ENCODE peak calls at places on chromosome 16, in four cellular contexts. One of them, this sample, is unnamed.

GRCh38 chr16:69839798-69840409 is 77.8 kb downstream of the WWP2 start:
- DNase-seq in H1: no peak
- DNase-seq in mesendoderm: no peak
- DNase-seq in IMR-90: no peak
- DNase-seq in this sample: no peak

GRCh38 chr16:79928142-79928735 is 327.7 kb upstream of the MAF start:
- DNase-seq in IMR-90: no peak
- DNase-seq in mesendoderm: no peak
- DNase-seq in H1: no peak
- DNase-seq in this sample: no peak

GRCh38 chr16:20868890-20869289 is 31.3 kb downstream of the DCUN1D3 start:
- DNase-seq in mesendoderm: no peak
- DNase-seq in H1: no peak
- DNase-seq in IMR-90: peak; percentile 57
- DNase-seq in this sample: no peak

GRCh38 chr16:17307501-17307900 is 163.3 kb downstream of the XYLT1 start:
- DNase-seq in IMR-90: no peak
- DNase-seq in mesendoderm: no peak
- DNase-seq in H1: no peak
- DNase-seq in this sample: no peak

GRCh38 chr16:82751020-82751419 is 124.3 kb downstream of the CDH13 start:
- DNase-seq in IMR-90: no peak
- DNase-seq in mesendoderm: no peak
- DNase-seq in H1: no peak
- DNase-seq in this sample: no peak

GRCh38 chr16:48914070-48914469 is 304.1 kb upstream of the N4BP1 start:
- DNase-seq in mesendoderm: peak; percentile 86
- DNase-seq in IMR-90: no peak
- DNase-seq in H1: no peak
- DNase-seq in this sample: peak; percentile 41

GRCh38 chr16:84629580-84629979 is 11.7 kb upstream of the COTL1 start:
- DNase-seq in H1: no peak
- DNase-seq in mesendoderm: no peak
- DNase-seq in IMR-90: no peak
- DNase-seq in this sample: no peak

GRCh38 chr16:10421596-10421995 is 35.7 kb downstream of the ATF7IP2 start:
- DNase-seq in H1: no peak
- DNase-seq in mesendoderm: no peak
- DNase-seq in IMR-90: no peak
- DNase-seq in this sample: no peak

GRCh38 chr16:54126907-54127306 is 159.7 kb downstream of the IRX3 start:
- DNase-seq in mesendoderm: no peak
- DNase-seq in H1: no peak
- DNase-seq in IMR-90: no peak
- DNase-seq in this sample: no peak

GRCh38 chr16:53745753-53746258 is 41.9 kb downstream of the FTO start:
- DNase-seq in mesendoderm: peak; percentile 75
- DNase-seq in IMR-90: peak; percentile 62
- DNase-seq in H1: no peak
- DNase-seq in this sample: no peak

GRCh38 chr16:66858740-66859396 is 14.7 kb downstream of the CA7 start:
- DNase-seq in IMR-90: peak; percentile 49
- DNase-seq in H1: no peak
- DNase-seq in mesendoderm: no peak
- DNase-seq in this sample: no peak

GRCh38 chr16:70789231-70789926 is 11.6 kb downstream of the VAC14 start:
- DNase-seq in mesendoderm: no peak
- DNase-seq in H1: no peak
- DNase-seq in IMR-90: peak; percentile 48
- DNase-seq in this sample: peak; percentile 32

GRCh38 chr16:53768593-53768992 is 64.6 kb downstream of the FTO start:
- DNase-seq in mesendoderm: no peak
- DNase-seq in H1: no peak
- DNase-seq in IMR-90: peak; percentile 87
- DNase-seq in this sample: no peak

GRCh38 chr16:86401119-86401518 is 109.2 kb upstream of the FOXF1 start:
- DNase-seq in mesendoderm: no peak
- DNase-seq in IMR-90: no peak
- DNase-seq in H1: no peak
- DNase-seq in this sample: no peak

GRCh38 chr16:66605177-66605999 is 884 bp downstream of the CMTM3 start:
- DNase-seq in H1: no peak
- DNase-seq in mesendoderm: peak; percentile 67
- DNase-seq in IMR-90: peak; percentile 34
- DNase-seq in this sample: peak; percentile 61

GRCh38 chr16:60031751-60032150 is 1297.6 kb upstream of the GOT2 start:
- DNase-seq in mesendoderm: no peak
- DNase-seq in IMR-90: no peak
- DNase-seq in H1: no peak
- DNase-seq in this sample: no peak

GRCh38 chr16:15849209-15849981 is 7.4 kb downstream of the MYH11 start:
- DNase-seq in mesendoderm: no peak
- DNase-seq in H1: no peak
- DNase-seq in IMR-90: no peak
- DNase-seq in this sample: no peak

GRCh38 chr16:84281077-84281476 is 13.6 kb upstream of the WFDC1 start:
- DNase-seq in H1: no peak
- DNase-seq in mesendoderm: peak; percentile 93
- DNase-seq in IMR-90: peak; percentile 9
- DNase-seq in this sample: peak; percentile 63

GRCh38 chr16:24610421-24610765 is 71.0 kb downstream of the RBBP6 start:
- DNase-seq in mesendoderm: peak; percentile 45
- DNase-seq in IMR-90: peak; percentile 1
- DNase-seq in H1: no peak
- DNase-seq in this sample: peak; percentile 55

GRCh38 chr16:68668266-68668665 is 23.2 kb downstream of the CDH3 start:
- DNase-seq in mesendoderm: no peak
- DNase-seq in IMR-90: peak; percentile 5
- DNase-seq in H1: no peak
- DNase-seq in this sample: no peak

GRCh38 chr16:31404353-31405064 is 11.4 kb downstream of the ITGAD start:
- DNase-seq in IMR-90: no peak
- DNase-seq in mesendoderm: no peak
- DNase-seq in H1: no peak
- DNase-seq in this sample: no peak

GRCh38 chr16:71353736-71354135 is 4.8 kb upstream of the CALB2 start:
- DNase-seq in IMR-90: no peak
- DNase-seq in mesendoderm: no peak
- DNase-seq in H1: no peak
- DNase-seq in this sample: peak; percentile 19

GRCh38 chr16:51155901-51156810 is 5.1 kb upstream of the SALL1 start:
- DNase-seq in H1: no peak
- DNase-seq in IMR-90: peak; percentile 49
- DNase-seq in mesendoderm: peak; percentile 71
- DNase-seq in this sample: no peak

GRCh38 chr16:46930861-46931260 is 42.6 kb downstream of the DNAJA2 start:
- DNase-seq in mesendoderm: no peak
- DNase-seq in IMR-90: no peak
- DNase-seq in H1: no peak
- DNase-seq in this sample: no peak

GRCh38 chr16:23966577-23966976 is 130.8 kb downstream of the PRKCB start:
- DNase-seq in mesendoderm: no peak
- DNase-seq in IMR-90: no peak
- DNase-seq in H1: no peak
- DNase-seq in this sample: no peak

GRCh38 chr16:27867122-27868110 is 196.1 kb downstream of the GSG1L start:
- DNase-seq in H1: peak; percentile 70
- DNase-seq in mesendoderm: peak; percentile 89
- DNase-seq in IMR-90: peak; percentile 51
- DNase-seq in this sample: peak; percentile 93

GRCh38 chr16:22018559-22018958 is 10.6 kb downstream of the MOSMO start:
- DNase-seq in H1: no peak
- DNase-seq in mesendoderm: no peak
- DNase-seq in IMR-90: peak; percentile 44
- DNase-seq in this sample: no peak

GRCh38 chr16:24639769-24640168 is 89.7 kb upstream of the TNRC6A start:
- DNase-seq in mesendoderm: no peak
- DNase-seq in H1: no peak
- DNase-seq in IMR-90: no peak
- DNase-seq in this sample: no peak

GRCh38 chr16:57866529-57866918 is 64.2 kb upstream of the KIFC3 start:
- DNase-seq in H1: no peak
- DNase-seq in IMR-90: no peak
- DNase-seq in mesendoderm: no peak
- DNase-seq in this sample: no peak

GRCh38 chr16:70703041-70703834 is 17.4 kb upstream of the MTSS2 start:
- DNase-seq in H1: no peak
- DNase-seq in mesendoderm: peak; percentile 88
- DNase-seq in IMR-90: peak; percentile 94
- DNase-seq in this sample: peak; percentile 68

GRCh38 chr16:87192418-87193073 is 124.6 kb downstream of the C16orf95 start:
- DNase-seq in mesendoderm: no peak
- DNase-seq in H1: no peak
- DNase-seq in IMR-90: no peak
- DNase-seq in this sample: no peak

GRCh38 chr16:49890876-49891275 is 35.0 kb upstream of the ZNF423 start:
- DNase-seq in H1: peak; percentile 38
- DNase-seq in IMR-90: no peak
- DNase-seq in mesendoderm: peak; percentile 88
- DNase-seq in this sample: peak; percentile 85

DNA sequence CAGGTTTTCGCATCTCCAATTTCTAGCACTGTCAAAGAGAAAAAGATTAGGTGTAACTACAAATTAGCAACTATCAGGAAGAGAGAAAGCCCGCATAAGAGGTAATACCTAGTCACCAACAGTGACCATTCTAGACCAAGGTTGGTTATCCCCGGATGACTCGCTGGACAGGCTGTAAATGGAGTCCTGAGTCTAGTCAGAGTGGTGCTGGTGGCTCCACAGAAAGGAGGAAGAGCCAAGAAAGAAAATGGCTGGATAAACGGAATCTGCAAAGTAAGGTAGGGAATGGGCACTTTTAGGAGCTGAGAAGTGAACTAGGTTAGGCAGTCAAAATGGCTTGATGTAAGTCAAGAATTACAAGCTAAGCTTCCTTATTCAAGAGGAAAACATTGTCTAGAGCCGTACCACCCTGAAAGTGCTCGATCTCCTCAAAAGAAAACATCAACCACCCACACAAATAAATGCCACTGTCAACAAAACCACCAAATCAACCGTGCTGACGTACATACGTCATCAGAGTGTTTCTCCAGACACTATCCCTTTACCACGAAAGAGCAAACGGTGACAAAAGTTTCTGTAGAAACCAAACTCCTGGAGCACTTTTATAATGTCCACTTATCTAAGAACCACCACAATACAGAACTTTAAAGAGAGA is 2.2 kb downstream of the GSPT1 start:
- DNase-seq in IMR-90: peak; percentile 41
- DNase-seq in mesendoderm: peak; percentile 21
- DNase-seq in H1: no peak
- DNase-seq in this sample: no peak
- H3K4ac ChIP-seq in IMR-90: no peak overlapping the region
- H3K4ac ChIP-seq in mesendoderm: no peak overlapping the region
- H3K4ac ChIP-seq in H1: no peak overlapping the region
- H3K4ac ChIP-seq in this sample: no peak overlapping the region

GRCh38 chr16:56671706-56672105 is 2.1 kb downstream of the MT1H start:
- DNase-seq in H1: no peak
- DNase-seq in IMR-90: peak; percentile 44
- DNase-seq in mesendoderm: no peak
- DNase-seq in this sample: no peak

GRCh38 chr16:56669840-56670639 is 426 bp downstream of the MT1H start:
- DNase-seq in H1: no peak
- DNase-seq in mesendoderm: no peak
- DNase-seq in IMR-90: no peak
- DNase-seq in this sample: peak; percentile 38

GRCh38 chr16:56669005-56669839 is at the start of gene MT1H:
- DNase-seq in H1: no peak
- DNase-seq in mesendoderm: no peak
- DNase-seq in IMR-90: no peak
- DNase-seq in this sample: peak; percentile 35

GRCh38 chr16:56672761-56673536 is 3.3 kb downstream of the MT1H start:
- DNase-seq in H1: no peak
- DNase-seq in mesendoderm: no peak
- DNase-seq in IMR-90: peak; percentile 56
- DNase-seq in this sample: no peak

GRCh38 chr16:56670640-56670934 is 973 bp downstream of the MT1H start:
- DNase-seq in H1: no peak
- DNase-seq in IMR-90: no peak
- DNase-seq in mesendoderm: no peak
- DNase-seq in this sample: no peak
- H4K5ac ChIP-seq in H1: no peak overlapping the region
- H4K5ac ChIP-seq in IMR-90: no peak overlapping the region
- H4K5ac ChIP-seq in mesendoderm: no peak overlapping the region
- H4K5ac ChIP-seq in this sample: no peak overlapping the region

GRCh38 chr16:4385066-4385788 is 13.6 kb downstream of the VASN start:
- DNase-seq in H1: no peak
- DNase-seq in mesendoderm: no peak
- DNase-seq in IMR-90: no peak
- DNase-seq in this sample: no peak

GRCh38 chr16:4387769-4388168 is 16.1 kb downstream of the VASN start:
- DNase-seq in IMR-90: no peak
- DNase-seq in mesendoderm: no peak
- DNase-seq in H1: no peak
- DNase-seq in this sample: no peak

GRCh38 chr16:4385789-4386451 is 14.3 kb downstream of the VASN start:
- DNase-seq in IMR-90: no peak
- DNase-seq in H1: no peak
- DNase-seq in mesendoderm: no peak
- DNase-seq in this sample: no peak

GRCh38 chr16:4386951-4387565 is 15.4 kb downstream of the VASN start:
- DNase-seq in IMR-90: no peak
- DNase-seq in mesendoderm: no peak
- DNase-seq in H1: no peak
- DNase-seq in this sample: no peak

DNA sequence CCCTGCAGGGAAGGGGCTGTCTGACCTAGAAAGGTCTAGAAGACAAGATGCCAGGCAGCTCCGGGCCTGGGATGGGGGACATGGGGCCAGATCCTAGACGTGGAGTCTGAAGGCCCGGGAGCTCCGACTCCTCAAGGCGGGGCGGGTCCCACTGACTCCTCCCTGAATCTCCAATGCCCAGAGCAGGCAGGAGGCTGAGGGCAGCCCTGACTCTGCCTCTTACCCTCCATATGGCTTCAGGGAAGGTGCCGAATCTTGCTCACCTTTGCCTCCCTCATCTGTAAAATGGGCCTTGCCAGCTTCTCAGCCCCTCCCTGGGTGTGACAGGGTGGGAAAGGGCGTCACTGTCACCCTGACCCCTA is 14.8 kb downstream of the VASN start:
- DNase-seq in IMR-90: no peak
- DNase-seq in mesendoderm: no peak
- DNase-seq in H1: no peak
- DNase-seq in this sample: no peak
- H3K23ac ChIP-seq in IMR-90: no peak overlapping the region
- H3K23ac ChIP-seq in mesendoderm: no peak overlapping the region
- H3K23ac ChIP-seq in H1: no peak overlapping the region
- H3K23ac ChIP-seq in this sample: no peak overlapping the region

GRCh38 chr16:13039526-13039925 is 138.1 kb downstream of the SHISA9 start:
- DNase-seq in mesendoderm: no peak
- DNase-seq in IMR-90: no peak
- DNase-seq in H1: no peak
- DNase-seq in this sample: no peak
- H3K4ac ChIP-seq in mesendoderm: no peak overlapping the region
- H3K4ac ChIP-seq in IMR-90: no peak overlapping the region
- H3K4ac ChIP-seq in H1: no peak overlapping the region
- H3K4ac ChIP-seq in this sample: no peak overlapping the region

This sample was measured in H9.